ENCODE peak calls at places on chromosome 1, in five cellular contexts. A is SK-MEL-5, K is non-pigmented ciliary epithelial cell, B is sigmoid colon, C is WTC11. E is an unnamed sample.

GRCh38 chr1:7473223-7474142 is 297.6 kb upstream of the VAMP3 start:
- DNase-seq in K (no peak), A (no peak), C (no peak), B (no peak), E (no peak)

GRCh38 chr1:39453603-39454002 is 37.8 kb upstream of the BMP8A start:
- DNase-seq in B (peak), C (no peak), K (peak), A (no peak), E (no peak)

GRCh38 chr1:22117238-22117637 is 25.7 kb downstream of the WNT4 start:
- DNase-seq in K (no peak), C (no peak), B (peak), A (peak), E (peak)

GRCh38 chr1:245869847-245870246 is 637.2 kb downstream of the SMYD3 start:
- DNase-seq in K (no peak), C (no peak), A (no peak), B (no peak), E (no peak)

GRCh38 chr1:45299981-45300668 is 26.6 kb upstream of the HPDL start:
- DNase-seq in K (peak), C (no peak), B (peak), A (peak), E (peak)

GRCh38 chr1:36871146-36871971 is 163.0 kb downstream of the GRIK3 start:
- DNase-seq in B (peak), A (no peak), C (no peak), K (no peak), E (peak)

GRCh38 chr1:232307299-232307698 is 322.6 kb downstream of the SIPA1L2 start:
- DNase-seq in K (no peak), B (peak), A (no peak), C (no peak), E (no peak)

GRCh38 chr1:181387702-181388101 is 95.6 kb upstream of the CACNA1E start:
- DNase-seq in A (no peak), B (no peak), K (no peak), C (no peak), E (no peak)